ENCODE peak calls at places on chromosomes 12 and 14, in five cellular contexts. One of them, this sample, is unnamed.

GRCh38 chr12:69570545-69571399 is 14.5 kb upstream of the CCT2 start:
- DNase-seq in breast epithelium: no peak
- DNase-seq in Panc1: no peak
- DNase-seq in SK-N-SH: peak; percentile 49
- DNase-seq in spleen: no peak
- DNase-seq in this sample: no peak

GRCh38 chr12:10634427-10634826 is 21.0 kb upstream of the MAGOHB start:
- DNase-seq in breast epithelium: no peak
- DNase-seq in Panc1: no peak
- DNase-seq in SK-N-SH: no peak
- DNase-seq in spleen: no peak
- DNase-seq in this sample: no peak

GRCh38 chr12:108648371-108648770 is 14.7 kb upstream of the SELPLG start:
- DNase-seq in breast epithelium: no peak
- DNase-seq in Panc1: no peak
- DNase-seq in SK-N-SH: no peak
- DNase-seq in spleen: no peak
- DNase-seq in this sample: no peak

GRCh38 chr14:61472025-61472672 is 150.8 kb downstream of the PRKCH start:
- DNase-seq in breast epithelium: no peak
- DNase-seq in Panc1: no peak
- DNase-seq in SK-N-SH: peak; percentile 75
- DNase-seq in spleen: peak; percentile 83
- DNase-seq in this sample: no peak

GRCh38 chr14:61638595-61639391 is 56.5 kb upstream of the HIF1A start:
- DNase-seq in breast epithelium: no peak
- DNase-seq in Panc1: no peak
- DNase-seq in SK-N-SH: no peak
- DNase-seq in spleen: no peak
- DNase-seq in this sample: no peak

GRCh38 chr12:49622501-49623141 is 740 bp upstream of the PRPF40B start:
- DNase-seq in breast epithelium: no peak
- DNase-seq in Panc1: no peak
- DNase-seq in SK-N-SH: no peak
- DNase-seq in spleen: no peak
- DNase-seq in this sample: peak; percentile 50

GRCh38 chr14:39218171-39218769 is 15.4 kb upstream of the MIA2 start:
- DNase-seq in breast epithelium: no peak
- DNase-seq in Panc1: peak; percentile 45
- DNase-seq in SK-N-SH: no peak
- DNase-seq in spleen: no peak
- DNase-seq in this sample: no peak

GRCh38 chr12:109697877-109698468 is 15.7 kb upstream of the FAM222A start:
- DNase-seq in breast epithelium: no peak
- DNase-seq in Panc1: no peak
- DNase-seq in SK-N-SH: no peak
- DNase-seq in spleen: no peak
- DNase-seq in this sample: no peak

GRCh38 chr12:68613209-68613904 is 2.7 kb downstream of the RAP1B start:
- DNase-seq in breast epithelium: no peak
- DNase-seq in Panc1: no peak
- DNase-seq in SK-N-SH: no peak
- DNase-seq in spleen: no peak
- DNase-seq in this sample: no peak

GRCh38 chr12:42749239-42749638 is 159.7 kb upstream of the PRICKLE1 start:
- DNase-seq in breast epithelium: no peak
- DNase-seq in Panc1: no peak
- DNase-seq in SK-N-SH: no peak
- DNase-seq in spleen: no peak
- DNase-seq in this sample: no peak

GRCh38 chr14:101071493-101071891 is 168.0 kb upstream of the RTL1 start:
- DNase-seq in breast epithelium: peak; percentile 4
- DNase-seq in Panc1: no peak
- DNase-seq in SK-N-SH: peak; percentile 33
- DNase-seq in spleen: peak; percentile 74
- DNase-seq in this sample: no peak

GRCh38 chr12:68270358-68270757 is 17.0 kb upstream of the IL22 start:
- DNase-seq in breast epithelium: no peak
- DNase-seq in Panc1: no peak
- DNase-seq in SK-N-SH: no peak
- DNase-seq in spleen: no peak
- DNase-seq in this sample: no peak

GRCh38 chr14:56087824-56088571 is 30.2 kb upstream of the PELI2 start:
- DNase-seq in breast epithelium: no peak
- DNase-seq in Panc1: no peak
- DNase-seq in SK-N-SH: no peak
- DNase-seq in spleen: no peak
- DNase-seq in this sample: no peak

GRCh38 chr14:106174206-106174605 is 647.8 kb downstream of the TMEM121 start:
- DNase-seq in breast epithelium: no peak
- DNase-seq in Panc1: no peak
- DNase-seq in SK-N-SH: no peak
- DNase-seq in spleen: peak; percentile 62
- DNase-seq in this sample: no peak

GRCh38 chr12:28296287-28296686 is 106.0 kb downstream of the CCDC91 start:
- DNase-seq in breast epithelium: no peak
- DNase-seq in Panc1: no peak
- DNase-seq in SK-N-SH: no peak
- DNase-seq in spleen: no peak
- DNase-seq in this sample: no peak

GRCh38 chr12:57844725-57845477 is 1.6 kb downstream of the CTDSP2 start:
- DNase-seq in breast epithelium: peak; percentile 65
- DNase-seq in Panc1: no peak
- DNase-seq in SK-N-SH: peak; percentile 60
- DNase-seq in spleen: peak; percentile 85
- DNase-seq in this sample: peak; percentile 49

GRCh38 chr14:75196468-75196867 is 20.1 kb upstream of the TMED10 start:
- DNase-seq in breast epithelium: no peak
- DNase-seq in Panc1: no peak
- DNase-seq in SK-N-SH: no peak
- DNase-seq in spleen: no peak
- DNase-seq in this sample: no peak

GRCh38 chr14:33836895-33837577 is 113.8 kb downstream of the EGLN3 start:
- DNase-seq in breast epithelium: no peak
- DNase-seq in Panc1: no peak
- DNase-seq in SK-N-SH: no peak
- DNase-seq in spleen: no peak
- DNase-seq in this sample: no peak

GRCh38 chr14:46322730-46323425 is 328.7 kb downstream of the RPL10L start:
- DNase-seq in breast epithelium: no peak
- DNase-seq in Panc1: no peak
- DNase-seq in SK-N-SH: no peak
- DNase-seq in spleen: no peak
- DNase-seq in this sample: no peak

GRCh38 chr12:70590051-70590450 is 47.2 kb downstream of the PTPRB start:
- DNase-seq in breast epithelium: peak; percentile 48
- DNase-seq in Panc1: peak; percentile 36
- DNase-seq in SK-N-SH: peak; percentile 65
- DNase-seq in spleen: peak; percentile 80
- DNase-seq in this sample: peak; percentile 22

GRCh38 chr12:54258286-54258685 is 21.6 kb downstream of the CBX5 start:
- DNase-seq in breast epithelium: no peak
- DNase-seq in Panc1: no peak
- DNase-seq in SK-N-SH: no peak
- DNase-seq in spleen: no peak
- DNase-seq in this sample: no peak

GRCh38 chr12:96985515-96986362 is 78.7 kb downstream of the NEDD1 start:
- DNase-seq in breast epithelium: no peak
- DNase-seq in Panc1: no peak
- DNase-seq in SK-N-SH: no peak
- DNase-seq in spleen: peak; percentile 83
- DNase-seq in this sample: peak; percentile 52

GRCh38 chr12:79367016-79367575 is 323.7 kb downstream of the PAWR start:
- DNase-seq in breast epithelium: peak; percentile 60
- DNase-seq in Panc1: no peak
- DNase-seq in SK-N-SH: no peak
- DNase-seq in spleen: no peak
- DNase-seq in this sample: no peak

GRCh38 chr14:64645220-64645891 is 58.9 kb upstream of the PLEKHG3 start:
- DNase-seq in breast epithelium: no peak
- DNase-seq in Panc1: no peak
- DNase-seq in SK-N-SH: no peak
- DNase-seq in spleen: no peak
- DNase-seq in this sample: no peak

GRCh38 chr12:104668274-104668718 is 211.5 kb downstream of the CHST11 start:
- DNase-seq in breast epithelium: no peak
- DNase-seq in Panc1: no peak
- DNase-seq in SK-N-SH: peak; percentile 78
- DNase-seq in spleen: no peak
- DNase-seq in this sample: no peak

GRCh38 chr12:20701106-20701505 is 6.0 kb downstream of the SLCO1C1 start:
- DNase-seq in breast epithelium: no peak
- DNase-seq in Panc1: no peak
- DNase-seq in SK-N-SH: no peak
- DNase-seq in spleen: no peak
- DNase-seq in this sample: no peak

GRCh38 chr14:95231966-95232365 is 74.6 kb upstream of the DICER1 start:
- DNase-seq in breast epithelium: no peak
- DNase-seq in Panc1: no peak
- DNase-seq in SK-N-SH: no peak
- DNase-seq in spleen: peak; percentile 44
- DNase-seq in this sample: no peak

GRCh38 chr14:53218161-53218560 is 65.0 kb upstream of the DDHD1 start:
- DNase-seq in breast epithelium: no peak
- DNase-seq in Panc1: no peak
- DNase-seq in SK-N-SH: no peak
- DNase-seq in spleen: no peak
- DNase-seq in this sample: no peak

GRCh38 chr14:53215101-53215500 is 62.0 kb upstream of the DDHD1 start:
- DNase-seq in breast epithelium: no peak
- DNase-seq in Panc1: no peak
- DNase-seq in SK-N-SH: no peak
- DNase-seq in spleen: no peak
- DNase-seq in this sample: no peak

GRCh38 chr14:53214384-53214783 is 61.3 kb upstream of the DDHD1 start:
- DNase-seq in breast epithelium: no peak
- DNase-seq in Panc1: no peak
- DNase-seq in SK-N-SH: no peak
- DNase-seq in spleen: no peak
- DNase-seq in this sample: no peak

DNA sequence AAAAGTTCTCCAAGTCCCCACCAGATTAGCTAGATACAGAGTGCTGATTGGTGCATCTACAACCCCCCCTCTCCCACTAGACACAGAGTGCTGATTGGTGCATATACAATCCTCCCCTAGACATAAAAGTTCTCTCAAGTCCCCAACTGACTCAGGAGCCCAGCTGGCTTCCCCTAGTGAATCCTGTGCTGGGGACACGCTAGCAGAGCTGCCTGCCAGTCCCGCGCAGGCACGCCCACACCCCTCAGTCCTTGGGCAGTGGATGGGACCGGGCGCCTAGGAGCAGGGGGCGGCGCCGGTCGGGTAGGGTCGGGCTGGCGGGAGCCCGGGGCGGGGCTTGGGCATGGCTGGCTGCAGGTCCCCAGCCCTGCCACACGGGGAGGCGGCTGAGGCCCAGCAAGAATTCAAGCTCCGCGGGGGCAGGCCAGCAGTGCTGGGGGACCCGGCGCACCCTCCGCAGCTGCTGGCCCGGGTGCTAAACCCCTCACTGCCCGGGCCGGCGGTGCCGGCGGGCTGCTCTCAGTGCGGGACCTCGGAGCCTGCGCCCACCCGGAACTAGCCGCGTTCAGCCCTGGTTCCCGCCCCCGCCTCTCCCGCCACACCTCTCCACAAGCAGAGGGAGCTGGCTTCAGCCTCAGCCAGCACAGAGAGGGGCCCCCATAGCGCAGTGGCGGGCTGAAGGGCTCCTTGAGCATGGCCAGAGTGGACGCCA is 64.3 kb upstream of the DDHD1 start:
- DNase-seq in breast epithelium: peak; percentile 26
- DNase-seq in Panc1: no peak
- DNase-seq in SK-N-SH: peak; percentile 87
- DNase-seq in spleen: peak; percentile 93
- DNase-seq in this sample: peak; percentile 56
- TF ChIP-seq POLR2AphosphoS5 in breast epithelium: no peak
- TF ChIP-seq POLR2AphosphoS5 in Panc1: no peak
- TF ChIP-seq POLR2AphosphoS5 in SK-N-SH: no peak
- TF ChIP-seq POLR2AphosphoS5 in spleen: peak; percentile 55
- TF ChIP-seq POLR2AphosphoS5 in this sample: no peak

DNA sequence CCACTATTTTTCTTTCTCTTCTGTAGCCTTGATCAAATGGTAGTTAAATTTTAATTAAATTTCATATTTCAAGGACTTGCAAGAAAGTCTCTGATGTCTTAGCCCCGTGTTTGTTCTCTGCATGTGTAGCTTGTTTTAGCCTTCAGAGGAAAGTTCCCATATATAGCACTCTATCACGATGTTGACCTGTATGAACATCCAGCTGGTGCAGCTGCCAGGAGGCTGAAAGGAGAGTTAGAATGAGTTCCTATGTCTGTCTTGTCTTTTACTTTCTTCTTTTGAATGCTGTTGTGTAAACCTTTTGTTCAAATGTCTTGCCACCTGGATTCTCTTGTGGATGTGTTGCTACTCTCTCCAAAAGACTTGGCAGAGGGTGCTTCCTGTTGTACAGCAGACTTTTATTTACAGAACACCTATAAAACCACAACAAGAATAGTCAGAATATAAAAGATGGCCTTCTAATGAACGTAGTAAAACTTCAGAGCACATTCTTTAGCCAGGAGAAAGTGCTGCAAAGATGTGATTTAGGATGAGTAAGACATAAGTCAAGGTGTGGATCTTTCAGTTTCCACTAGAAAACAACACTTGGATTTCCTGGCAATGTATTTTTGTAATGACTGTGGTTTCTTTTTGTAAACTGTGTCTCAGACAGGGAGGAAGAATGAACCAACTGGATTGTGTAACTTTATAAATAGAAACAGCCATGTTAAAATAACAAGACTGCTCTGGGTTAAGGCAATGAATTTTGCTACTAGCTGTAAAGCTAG is 17.2 kb downstream of the NAV3 start:
- DNase-seq in breast epithelium: no peak
- DNase-seq in Panc1: peak; percentile 94
- DNase-seq in SK-N-SH: no peak
- DNase-seq in spleen: no peak
- DNase-seq in this sample: no peak
- TF ChIP-seq POLR2AphosphoS5 in breast epithelium: no peak
- TF ChIP-seq POLR2AphosphoS5 in Panc1: peak; percentile 37
- TF ChIP-seq POLR2AphosphoS5 in SK-N-SH: no peak
- TF ChIP-seq POLR2AphosphoS5 in spleen: no peak
- TF ChIP-seq POLR2AphosphoS5 in this sample: no peak

GRCh38 chr14:62778847-62779246 is 266.4 kb downstream of the KCNH5 start:
- DNase-seq in breast epithelium: no peak
- DNase-seq in Panc1: no peak
- DNase-seq in SK-N-SH: no peak
- DNase-seq in spleen: no peak
- DNase-seq in this sample: no peak

GRCh38 chr14:62778310-62778709 is 266.9 kb downstream of the KCNH5 start:
- DNase-seq in breast epithelium: no peak
- DNase-seq in Panc1: no peak
- DNase-seq in SK-N-SH: no peak
- DNase-seq in spleen: no peak
- DNase-seq in this sample: no peak

GRCh38 chr14:62777510-62777909 is 267.7 kb downstream of the KCNH5 start:
- DNase-seq in breast epithelium: no peak
- DNase-seq in Panc1: no peak
- DNase-seq in SK-N-SH: no peak
- DNase-seq in spleen: no peak
- DNase-seq in this sample: no peak

GRCh38 chr14:62776300-62776699 is 269.0 kb downstream of the KCNH5 start:
- DNase-seq in breast epithelium: no peak
- DNase-seq in Panc1: no peak
- DNase-seq in SK-N-SH: no peak
- DNase-seq in spleen: no peak
- DNase-seq in this sample: no peak
- TF ChIP-seq POLR2AphosphoS5 in breast epithelium: no peak
- TF ChIP-seq POLR2AphosphoS5 in Panc1: no peak
- TF ChIP-seq POLR2AphosphoS5 in SK-N-SH: no peak
- TF ChIP-seq POLR2AphosphoS5 in spleen: no peak
- TF ChIP-seq POLR2AphosphoS5 in this sample: no peak

GRCh38 chr12:125192690-125193221 is 127.5 kb downstream of the AACS start:
- DNase-seq in breast epithelium: no peak
- DNase-seq in Panc1: no peak
- DNase-seq in SK-N-SH: no peak
- DNase-seq in spleen: no peak
- DNase-seq in this sample: no peak
- TF ChIP-seq POLR2AphosphoS5 in breast epithelium: no peak
- TF ChIP-seq POLR2AphosphoS5 in Panc1: no peak
- TF ChIP-seq POLR2AphosphoS5 in SK-N-SH: no peak
- TF ChIP-seq POLR2AphosphoS5 in spleen: no peak
- TF ChIP-seq POLR2AphosphoS5 in this sample: no peak

This sample was measured in GM12891.